ENCODE peak calls at places on chromosome 18, in five cellular contexts. One of them, this sample, is unnamed.

GRCh38 chr18:76518073-76518472 is 23.0 kb upstream of the ZNF516 start:
- DNase-seq in body of pancreas: no peak
- DNase-seq in psoas muscle: no peak
- DNase-seq in mucosa of descending colon: no peak
- DNase-seq in lower lobe of right lung: no peak
- DNase-seq in this sample: no peak

GRCh38 chr18:39485696-39486095 is 1920.1 kb upstream of the CELF4 start:
- DNase-seq in body of pancreas: no peak
- DNase-seq in psoas muscle: no peak
- DNase-seq in mucosa of descending colon: no peak
- DNase-seq in lower lobe of right lung: no peak
- DNase-seq in this sample: no peak

GRCh38 chr18:12048827-12049175 is 44.8 kb upstream of the ANKRD62 start:
- DNase-seq in body of pancreas: no peak
- DNase-seq in psoas muscle: no peak
- DNase-seq in mucosa of descending colon: no peak
- DNase-seq in lower lobe of right lung: no peak
- DNase-seq in this sample: no peak

GRCh38 chr18:61898576-61899205 is 5.9 kb upstream of the RNF152 start:
- DNase-seq in body of pancreas: no peak
- DNase-seq in psoas muscle: no peak
- DNase-seq in mucosa of descending colon: peak; percentile 72
- DNase-seq in lower lobe of right lung: no peak
- DNase-seq in this sample: peak; percentile 27

GRCh38 chr18:51275712-51276473 is 78.4 kb upstream of the MEX3C start:
- DNase-seq in body of pancreas: peak; percentile 6
- DNase-seq in psoas muscle: peak; percentile 18
- DNase-seq in mucosa of descending colon: no peak
- DNase-seq in lower lobe of right lung: no peak
- DNase-seq in this sample: peak; percentile 69

GRCh38 chr18:79572093-79572780 is 107.4 kb upstream of the CTDP1 start:
- DNase-seq in body of pancreas: no peak
- DNase-seq in psoas muscle: no peak
- DNase-seq in mucosa of descending colon: no peak
- DNase-seq in lower lobe of right lung: peak; percentile 25
- DNase-seq in this sample: no peak

GRCh38 chr18:39846277-39846676 is 2108.8 kb upstream of the PIK3C3 start:
- DNase-seq in body of pancreas: no peak
- DNase-seq in psoas muscle: no peak
- DNase-seq in mucosa of descending colon: peak; percentile 26
- DNase-seq in lower lobe of right lung: peak; percentile 46
- DNase-seq in this sample: no peak

GRCh38 chr18:59870623-59871130 is 29.1 kb upstream of the PMAIP1 start:
- DNase-seq in body of pancreas: no peak
- DNase-seq in psoas muscle: no peak
- DNase-seq in mucosa of descending colon: no peak
- DNase-seq in lower lobe of right lung: no peak
- DNase-seq in this sample: no peak

GRCh38 chr18:76383636-76384035 is 111.4 kb downstream of the ZNF516 start:
- DNase-seq in body of pancreas: no peak
- DNase-seq in psoas muscle: no peak
- DNase-seq in mucosa of descending colon: no peak
- DNase-seq in lower lobe of right lung: no peak
- DNase-seq in this sample: no peak

GRCh38 chr18:22879279-22879678 is 53.8 kb upstream of the RBBP8 start:
- DNase-seq in body of pancreas: no peak
- DNase-seq in psoas muscle: no peak
- DNase-seq in mucosa of descending colon: no peak
- DNase-seq in lower lobe of right lung: no peak
- DNase-seq in this sample: no peak

GRCh38 chr18:79511671-79512301 is 116.1 kb downstream of the NFATC1 start:
- DNase-seq in body of pancreas: no peak
- DNase-seq in psoas muscle: no peak
- DNase-seq in mucosa of descending colon: peak; percentile 13
- DNase-seq in lower lobe of right lung: no peak
- DNase-seq in this sample: no peak

GRCh38 chr18:213505-213904 is 54.3 kb downstream of the THOC1 start:
- DNase-seq in body of pancreas: no peak
- DNase-seq in psoas muscle: no peak
- DNase-seq in mucosa of descending colon: no peak
- DNase-seq in lower lobe of right lung: no peak
- DNase-seq in this sample: no peak

GRCh38 chr18:55841314-55841713 is 253.3 kb upstream of the TCF4 start:
- DNase-seq in body of pancreas: no peak
- DNase-seq in psoas muscle: no peak
- DNase-seq in mucosa of descending colon: no peak
- DNase-seq in lower lobe of right lung: no peak
- DNase-seq in this sample: no peak

GRCh38 chr18:13447621-13448020 is 229.1 kb downstream of the LDLRAD4 start:
- DNase-seq in body of pancreas: no peak
- DNase-seq in psoas muscle: peak; percentile 71
- DNase-seq in mucosa of descending colon: no peak
- DNase-seq in lower lobe of right lung: no peak
- DNase-seq in this sample: peak; percentile 89

GRCh38 chr18:21342372-21342771 is 100.3 kb downstream of the GREB1L start:
- DNase-seq in body of pancreas: no peak
- DNase-seq in psoas muscle: no peak
- DNase-seq in mucosa of descending colon: no peak
- DNase-seq in lower lobe of right lung: no peak
- DNase-seq in this sample: no peak

GRCh38 chr18:75220786-75221355 is 10.3 kb downstream of the TSHZ1 start:
- DNase-seq in body of pancreas: no peak
- DNase-seq in psoas muscle: no peak
- DNase-seq in mucosa of descending colon: no peak
- DNase-seq in lower lobe of right lung: no peak
- DNase-seq in this sample: no peak

GRCh38 chr18:53745986-53746385 is 478.5 kb downstream of the MBD2 start:
- DNase-seq in body of pancreas: no peak
- DNase-seq in psoas muscle: no peak
- DNase-seq in mucosa of descending colon: no peak
- DNase-seq in lower lobe of right lung: no peak
- DNase-seq in this sample: no peak

GRCh38 chr18:34938102-34938501 is 103.1 kb upstream of the MAPRE2 start:
- DNase-seq in body of pancreas: no peak
- DNase-seq in psoas muscle: no peak
- DNase-seq in mucosa of descending colon: no peak
- DNase-seq in lower lobe of right lung: no peak
- DNase-seq in this sample: no peak

GRCh38 chr18:11089931-11090715 is 59.2 kb downstream of the PIEZO2 start:
- DNase-seq in body of pancreas: no peak
- DNase-seq in psoas muscle: no peak
- DNase-seq in mucosa of descending colon: no peak
- DNase-seq in lower lobe of right lung: no peak
- DNase-seq in this sample: no peak

GRCh38 chr18:7566587-7567486 is at the start of gene PTPRM:
- DNase-seq in body of pancreas: peak; percentile 88
- DNase-seq in psoas muscle: peak; percentile 94
- DNase-seq in mucosa of descending colon: peak; percentile 80
- DNase-seq in lower lobe of right lung: peak; percentile 89
- DNase-seq in this sample: peak; percentile 3

GRCh38 chr18:48024009-48024512 is 93.6 kb upstream of the SMAD2 start:
- DNase-seq in body of pancreas: no peak
- DNase-seq in psoas muscle: no peak
- DNase-seq in mucosa of descending colon: no peak
- DNase-seq in lower lobe of right lung: peak; percentile 26
- DNase-seq in this sample: no peak

GRCh38 chr18:55585586-55586521 is 2.1 kb downstream of the TCF4 start:
- DNase-seq in body of pancreas: no peak
- DNase-seq in psoas muscle: no peak
- DNase-seq in mucosa of descending colon: no peak
- DNase-seq in lower lobe of right lung: no peak
- DNase-seq in this sample: peak; percentile 17

GRCh38 chr18:55220523-55220922 is 261.3 kb upstream of the CCDC68 start:
- DNase-seq in body of pancreas: no peak
- DNase-seq in psoas muscle: no peak
- DNase-seq in mucosa of descending colon: no peak
- DNase-seq in lower lobe of right lung: no peak
- DNase-seq in this sample: no peak

GRCh38 chr18:76371301-76371700 is 123.7 kb downstream of the ZNF516 start:
- DNase-seq in body of pancreas: no peak
- DNase-seq in psoas muscle: no peak
- DNase-seq in mucosa of descending colon: no peak
- DNase-seq in lower lobe of right lung: no peak
- DNase-seq in this sample: no peak

GRCh38 chr18:78814321-78814720 is 165.3 kb upstream of the SALL3 start:
- DNase-seq in body of pancreas: no peak
- DNase-seq in psoas muscle: no peak
- DNase-seq in mucosa of descending colon: no peak
- DNase-seq in lower lobe of right lung: no peak
- DNase-seq in this sample: no peak

GRCh38 chr18:77115461-77115907 is 17.1 kb downstream of the MBP start:
- DNase-seq in body of pancreas: no peak
- DNase-seq in psoas muscle: no peak
- DNase-seq in mucosa of descending colon: no peak
- DNase-seq in lower lobe of right lung: no peak
- DNase-seq in this sample: no peak

DNA sequence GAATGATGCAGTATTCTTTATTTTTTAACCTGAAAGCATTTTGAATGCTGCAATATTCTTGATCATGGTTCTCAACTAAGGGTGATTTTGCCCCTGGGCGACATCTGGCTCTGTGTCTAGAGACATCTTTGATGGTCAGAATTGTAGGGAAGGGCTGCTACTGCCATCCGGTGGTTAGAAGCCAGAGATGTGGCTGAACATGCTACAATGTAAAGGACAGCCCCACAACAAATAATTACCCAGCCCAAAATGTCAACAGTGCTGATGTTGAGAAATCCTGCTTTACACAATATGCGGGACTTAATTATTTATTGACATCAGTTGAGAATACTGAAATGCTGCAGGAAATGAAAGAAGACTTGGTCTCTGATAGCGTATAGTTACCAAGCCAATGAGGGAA is 37.5 kb upstream of the SERPINB2 start:
- DNase-seq in body of pancreas: no peak
- DNase-seq in psoas muscle: no peak
- DNase-seq in mucosa of descending colon: no peak
- DNase-seq in lower lobe of right lung: no peak
- DNase-seq in this sample: peak; percentile 77
- TF ChIP-seq CTCF in body of pancreas: peak; percentile 7
- TF ChIP-seq CTCF in psoas muscle: no peak
- TF ChIP-seq CTCF in mucosa of descending colon: no peak
- TF ChIP-seq CTCF in lower lobe of right lung: peak; percentile 15
- TF ChIP-seq CTCF in this sample: peak; percentile 77

DNA sequence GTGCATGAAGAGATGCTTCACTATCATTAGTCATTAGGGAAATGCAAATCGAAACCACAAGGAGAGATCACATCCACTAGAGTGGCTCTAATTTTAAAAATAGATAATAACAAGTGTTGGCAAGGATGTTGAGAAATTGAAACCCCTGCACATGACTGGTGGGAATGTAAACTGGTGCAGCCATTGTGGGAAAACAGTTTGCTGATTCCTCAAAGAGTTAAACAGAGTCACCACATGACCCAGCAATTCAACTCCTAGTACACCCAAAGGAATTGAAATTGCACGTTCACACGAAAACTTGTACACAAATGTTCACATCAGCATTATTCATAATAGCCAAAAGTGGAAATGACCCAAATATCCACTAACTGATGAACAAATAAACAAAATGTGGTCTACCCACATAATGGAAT is 179.5 kb downstream of the BCL2 start:
- DNase-seq in body of pancreas: no peak
- DNase-seq in psoas muscle: no peak
- DNase-seq in mucosa of descending colon: no peak
- DNase-seq in lower lobe of right lung: no peak
- DNase-seq in this sample: no peak
- H3K4me3 ChIP-seq in body of pancreas: no peak overlapping the region
- H3K4me3 ChIP-seq in psoas muscle: no peak overlapping the region
- H3K4me3 ChIP-seq in mucosa of descending colon: no peak overlapping the region
- H3K4me3 ChIP-seq in lower lobe of right lung: no peak overlapping the region
- H3K4me3 ChIP-seq in this sample: no peak overlapping the region

GRCh38 chr18:9113468-9114149 is 11.1 kb downstream of the NDUFV2 start:
- DNase-seq in body of pancreas: no peak
- DNase-seq in psoas muscle: no peak
- DNase-seq in mucosa of descending colon: no peak
- DNase-seq in lower lobe of right lung: no peak
- DNase-seq in this sample: no peak

GRCh38 chr18:9108911-9109310 is 6.4 kb downstream of the NDUFV2 start:
- DNase-seq in body of pancreas: no peak
- DNase-seq in psoas muscle: no peak
- DNase-seq in mucosa of descending colon: no peak
- DNase-seq in lower lobe of right lung: no peak
- DNase-seq in this sample: no peak

GRCh38 chr18:9106094-9106493 is 3.6 kb downstream of the NDUFV2 start:
- DNase-seq in body of pancreas: no peak
- DNase-seq in psoas muscle: no peak
- DNase-seq in mucosa of descending colon: no peak
- DNase-seq in lower lobe of right lung: no peak
- DNase-seq in this sample: no peak

GRCh38 chr18:9106800-9107574 is 4.5 kb downstream of the NDUFV2 start:
- DNase-seq in body of pancreas: no peak
- DNase-seq in psoas muscle: no peak
- DNase-seq in mucosa of descending colon: no peak
- DNase-seq in lower lobe of right lung: no peak
- DNase-seq in this sample: no peak

GRCh38 chr18:9109523-9109922 is 7.0 kb downstream of the NDUFV2 start:
- DNase-seq in body of pancreas: no peak
- DNase-seq in psoas muscle: no peak
- DNase-seq in mucosa of descending colon: no peak
- DNase-seq in lower lobe of right lung: no peak
- DNase-seq in this sample: no peak
- H3K4me1 ChIP-seq in body of pancreas: peaks cover 86% of the 10 kb centered on the region
- H3K4me1 ChIP-seq in psoas muscle: peaks cover 91% of the 10 kb centered on the region
- H3K4me1 ChIP-seq in mucosa of descending colon: peaks cover 68% of the 10 kb centered on the region
- H3K4me1 ChIP-seq in lower lobe of right lung: peaks cover 86% of the 10 kb centered on the region
- H3K4me1 ChIP-seq in this sample: peaks cover 22% of the 10 kb centered on the region

GRCh38 chr18:50170004-50170403 is 24.9 kb downstream of the MYO5B start:
- DNase-seq in body of pancreas: no peak
- DNase-seq in psoas muscle: no peak
- DNase-seq in mucosa of descending colon: no peak
- DNase-seq in lower lobe of right lung: no peak
- DNase-seq in this sample: no peak
- TF ChIP-seq CTCF in body of pancreas: no peak
- TF ChIP-seq CTCF in psoas muscle: no peak
- TF ChIP-seq CTCF in mucosa of descending colon: no peak
- TF ChIP-seq CTCF in lower lobe of right lung: no peak
- TF ChIP-seq CTCF in this sample: no peak

DNA sequence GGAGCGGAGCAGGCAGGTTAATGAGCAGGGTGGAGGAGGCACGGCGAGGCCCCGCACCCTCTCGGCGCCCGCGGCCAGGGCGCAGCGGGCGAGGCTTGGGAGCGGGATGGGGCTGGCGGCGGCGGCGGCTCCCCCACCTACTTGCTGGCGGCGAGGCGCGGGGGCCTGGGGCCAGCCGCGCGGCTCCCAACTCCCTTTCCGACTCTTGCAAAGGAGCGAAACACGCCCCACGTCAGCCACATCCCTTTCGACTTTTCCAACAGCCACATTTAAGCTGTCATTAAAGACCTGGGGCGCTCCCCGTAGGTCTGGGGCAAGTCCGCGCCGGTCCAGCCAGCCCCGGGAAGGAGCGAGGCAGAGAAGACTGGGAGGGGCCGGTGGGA is 741 bp upstream of the KCTD1 start:
- DNase-seq in body of pancreas: peak; percentile 20
- DNase-seq in psoas muscle: peak; percentile 25
- DNase-seq in mucosa of descending colon: no peak
- DNase-seq in lower lobe of right lung: peak; percentile 39
- DNase-seq in this sample: peak; percentile 18
- H3K4me3 ChIP-seq in body of pancreas: peak overlapping the region; percentile 59
- H3K4me3 ChIP-seq in psoas muscle: peak overlapping the region; percentile 82
- H3K4me3 ChIP-seq in mucosa of descending colon: peak overlapping the region; percentile 36
- H3K4me3 ChIP-seq in lower lobe of right lung: peak overlapping the region; percentile 77
- H3K4me3 ChIP-seq in this sample: peak overlapping the region; percentile 72

This sample was measured in A673.